ENCODE peak calls at places on chromosomes 5 and 9, in six cellular contexts. One of them, this sample, is unnamed. For H3K36me3 and H3K4me1, the result is how much of the 10 kb centered on the place peaks cover.

GRCh38 chr5:123819401-123819800 is 307.4 kb downstream of the CSNK1G3 start:
- DNase-seq in iPS DF 6.9: no peak
- DNase-seq in ovary: no peak
- DNase-seq in stomach: no peak
- DNase-seq in heart right ventricle: no peak
- DNase-seq in adrenal gland: no peak
- DNase-seq in this sample: no peak

GRCh38 chr9:110048976-110049698 is 158.8 kb downstream of the C9orf152 start:
- DNase-seq in iPS DF 6.9: no peak
- DNase-seq in ovary: no peak
- DNase-seq in stomach: no peak
- DNase-seq in heart right ventricle: no peak
- DNase-seq in adrenal gland: no peak
- DNase-seq in this sample: no peak

GRCh38 chr5:91109634-91110033 is 273.5 kb downstream of the ARRDC3 start:
- DNase-seq in iPS DF 6.9: no peak
- DNase-seq in ovary: no peak
- DNase-seq in stomach: no peak
- DNase-seq in heart right ventricle: no peak
- DNase-seq in adrenal gland: no peak
- DNase-seq in this sample: no peak

GRCh38 chr9:72471096-72471495 is 50.3 kb upstream of the TMC1 start:
- DNase-seq in iPS DF 6.9: no peak
- DNase-seq in ovary: no peak
- DNase-seq in stomach: no peak
- DNase-seq in heart right ventricle: no peak
- DNase-seq in adrenal gland: no peak
- DNase-seq in this sample: no peak

GRCh38 chr5:32017638-32018429 is 156.3 kb downstream of the GOLPH3 start:
- DNase-seq in iPS DF 6.9: no peak
- DNase-seq in ovary: no peak
- DNase-seq in stomach: no peak
- DNase-seq in heart right ventricle: peak
- DNase-seq in adrenal gland: no peak
- DNase-seq in this sample: no peak

GRCh38 chr5:34676409-34676808 is 20.3 kb downstream of the RAI14 start:
- DNase-seq in iPS DF 6.9: no peak
- DNase-seq in ovary: no peak
- DNase-seq in stomach: no peak
- DNase-seq in heart right ventricle: no peak
- DNase-seq in adrenal gland: peak
- DNase-seq in this sample: no peak

GRCh38 chr5:394671-395155 is 48.3 kb upstream of the EXOC3 start:
- DNase-seq in iPS DF 6.9: no peak
- DNase-seq in ovary: no peak
- DNase-seq in stomach: no peak
- DNase-seq in heart right ventricle: no peak
- DNase-seq in adrenal gland: no peak
- DNase-seq in this sample: no peak

GRCh38 chr9:79362100-79363081 is 209.4 kb upstream of the TLE4 start:
- DNase-seq in iPS DF 6.9: peak
- DNase-seq in ovary: no peak
- DNase-seq in stomach: no peak
- DNase-seq in heart right ventricle: no peak
- DNase-seq in adrenal gland: no peak
- DNase-seq in this sample: no peak

GRCh38 chr5:89584339-89584956 is 701.5 kb upstream of the MEF2C start:
- DNase-seq in iPS DF 6.9: no peak
- DNase-seq in ovary: no peak
- DNase-seq in stomach: no peak
- DNase-seq in heart right ventricle: no peak
- DNase-seq in adrenal gland: no peak
- DNase-seq in this sample: no peak

GRCh38 chr9:130451509-130452388 is 7.0 kb downstream of the ASS1 start:
- DNase-seq in iPS DF 6.9: no peak
- DNase-seq in ovary: peak
- DNase-seq in stomach: peak
- DNase-seq in heart right ventricle: peak
- DNase-seq in adrenal gland: peak
- DNase-seq in this sample: peak

GRCh38 chr9:137147793-137148160 is 8.8 kb downstream of the GRIN1 start:
- DNase-seq in iPS DF 6.9: no peak
- DNase-seq in ovary: no peak
- DNase-seq in stomach: no peak
- DNase-seq in heart right ventricle: no peak
- DNase-seq in adrenal gland: no peak
- DNase-seq in this sample: no peak

GRCh38 chr9:91421022-91421765 is 2.4 kb downstream of the NFIL3 start:
- DNase-seq in iPS DF 6.9: no peak
- DNase-seq in ovary: peak
- DNase-seq in stomach: no peak
- DNase-seq in heart right ventricle: peak
- DNase-seq in adrenal gland: peak
- DNase-seq in this sample: peak

GRCh38 chr5:11590475-11590874 is 313.8 kb downstream of the CTNND2 start:
- DNase-seq in iPS DF 6.9: no peak
- DNase-seq in ovary: no peak
- DNase-seq in stomach: no peak
- DNase-seq in heart right ventricle: no peak
- DNase-seq in adrenal gland: no peak
- DNase-seq in this sample: no peak

GRCh38 chr9:114434878-114435311 is 47.1 kb upstream of the AKNA start:
- DNase-seq in iPS DF 6.9: peak
- DNase-seq in ovary: peak
- DNase-seq in stomach: no peak
- DNase-seq in heart right ventricle: no peak
- DNase-seq in adrenal gland: no peak
- DNase-seq in this sample: no peak

GRCh38 chr5:150349681-150350275 is 7.7 kb upstream of the TCOF1 start:
- DNase-seq in iPS DF 6.9: no peak
- DNase-seq in ovary: no peak
- DNase-seq in stomach: no peak
- DNase-seq in heart right ventricle: no peak
- DNase-seq in adrenal gland: no peak
- DNase-seq in this sample: no peak

GRCh38 chr5:10235350-10235749 is 14.3 kb downstream of the ATPSCKMT start:
- DNase-seq in iPS DF 6.9: no peak
- DNase-seq in ovary: no peak
- DNase-seq in stomach: no peak
- DNase-seq in heart right ventricle: no peak
- DNase-seq in adrenal gland: no peak
- DNase-seq in this sample: no peak

GRCh38 chr5:113382736-113383135 is 52.1 kb downstream of the TSSK1B start:
- DNase-seq in iPS DF 6.9: no peak
- DNase-seq in ovary: no peak
- DNase-seq in stomach: no peak
- DNase-seq in heart right ventricle: no peak
- DNase-seq in adrenal gland: no peak
- DNase-seq in this sample: no peak

GRCh38 chr5:164487939-164488338 is 982.5 kb downstream of the MAT2B start:
- DNase-seq in iPS DF 6.9: no peak
- DNase-seq in ovary: no peak
- DNase-seq in stomach: no peak
- DNase-seq in heart right ventricle: no peak
- DNase-seq in adrenal gland: no peak
- DNase-seq in this sample: no peak

GRCh38 chr9:98610711-98611110 is 98.0 kb downstream of the GABBR2 start:
- DNase-seq in iPS DF 6.9: no peak
- DNase-seq in ovary: no peak
- DNase-seq in stomach: no peak
- DNase-seq in heart right ventricle: no peak
- DNase-seq in adrenal gland: no peak
- DNase-seq in this sample: no peak

GRCh38 chr5:103927739-103928138 is 365.1 kb upstream of the NUDT12 start:
- DNase-seq in iPS DF 6.9: no peak
- DNase-seq in ovary: no peak
- DNase-seq in stomach: no peak
- DNase-seq in heart right ventricle: no peak
- DNase-seq in adrenal gland: no peak
- DNase-seq in this sample: no peak

GRCh38 chr5:17037751-17038150 is 101.7 kb upstream of the MYO10 start:
- DNase-seq in iPS DF 6.9: no peak
- DNase-seq in ovary: no peak
- DNase-seq in stomach: no peak
- DNase-seq in heart right ventricle: no peak
- DNase-seq in adrenal gland: no peak
- DNase-seq in this sample: no peak

GRCh38 chr5:53422539-53422938 is 57.9 kb upstream of the FST start:
- DNase-seq in iPS DF 6.9: no peak
- DNase-seq in ovary: no peak
- DNase-seq in stomach: no peak
- DNase-seq in heart right ventricle: no peak
- DNase-seq in adrenal gland: no peak
- DNase-seq in this sample: no peak

GRCh38 chr9:87670572-87671264 is 55.2 kb upstream of the CTSL start:
- DNase-seq in iPS DF 6.9: no peak
- DNase-seq in ovary: no peak
- DNase-seq in stomach: no peak
- DNase-seq in heart right ventricle: no peak
- DNase-seq in adrenal gland: no peak
- DNase-seq in this sample: no peak

GRCh38 chr9:38162332-38162985 is 93.4 kb upstream of the SHB start:
- DNase-seq in iPS DF 6.9: no peak
- DNase-seq in ovary: no peak
- DNase-seq in stomach: no peak
- DNase-seq in heart right ventricle: no peak
- DNase-seq in adrenal gland: no peak
- DNase-seq in this sample: no peak

GRCh38 chr5:60026174-60026573 is 132.6 kb upstream of the PDE4D start:
- DNase-seq in iPS DF 6.9: no peak
- DNase-seq in ovary: no peak
- DNase-seq in stomach: no peak
- DNase-seq in heart right ventricle: no peak
- DNase-seq in adrenal gland: no peak
- DNase-seq in this sample: no peak

GRCh38 chr9:136685216-136685615 is 2.0 kb downstream of the AGPAT2 start:
- DNase-seq in iPS DF 6.9: no peak
- DNase-seq in ovary: no peak
- DNase-seq in stomach: no peak
- DNase-seq in heart right ventricle: no peak
- DNase-seq in adrenal gland: no peak
- DNase-seq in this sample: no peak

GRCh38 chr5:161544350-161544765 is 2.2 kb downstream of the GABRB2 start:
- DNase-seq in iPS DF 6.9: no peak
- DNase-seq in ovary: no peak
- DNase-seq in stomach: no peak
- DNase-seq in heart right ventricle: no peak
- DNase-seq in adrenal gland: peak
- DNase-seq in this sample: peak
- H3K36me3 ChIP-seq in iPS DF 6.9: under half
- H3K36me3 ChIP-seq in ovary: under half
- H3K36me3 ChIP-seq in stomach: under half
- H3K36me3 ChIP-seq in heart right ventricle: under half
- H3K36me3 ChIP-seq in adrenal gland: under half
- H3K36me3 ChIP-seq in this sample: under half

GRCh38 chr5:132268698-132269551 is 11.4 kb downstream of the PDLIM4 start:
- DNase-seq in iPS DF 6.9: no peak
- DNase-seq in ovary: no peak
- DNase-seq in stomach: no peak
- DNase-seq in heart right ventricle: peak
- DNase-seq in adrenal gland: peak
- DNase-seq in this sample: no peak

GRCh38 chr5:132267931-132268501 is 10.5 kb downstream of the PDLIM4 start:
- DNase-seq in iPS DF 6.9: no peak
- DNase-seq in ovary: no peak
- DNase-seq in stomach: no peak
- DNase-seq in heart right ventricle: peak
- DNase-seq in adrenal gland: peak
- DNase-seq in this sample: no peak

GRCh38 chr5:132266031-132266835 is 8.7 kb downstream of the PDLIM4 start:
- DNase-seq in iPS DF 6.9: no peak
- DNase-seq in ovary: no peak
- DNase-seq in stomach: no peak
- DNase-seq in heart right ventricle: no peak
- DNase-seq in adrenal gland: peak
- DNase-seq in this sample: no peak

GRCh38 chr5:132266836-132267160 is 9.3 kb downstream of the PDLIM4 start:
- DNase-seq in iPS DF 6.9: no peak
- DNase-seq in ovary: no peak
- DNase-seq in stomach: no peak
- DNase-seq in heart right ventricle: no peak
- DNase-seq in adrenal gland: peak
- DNase-seq in this sample: no peak

DNA sequence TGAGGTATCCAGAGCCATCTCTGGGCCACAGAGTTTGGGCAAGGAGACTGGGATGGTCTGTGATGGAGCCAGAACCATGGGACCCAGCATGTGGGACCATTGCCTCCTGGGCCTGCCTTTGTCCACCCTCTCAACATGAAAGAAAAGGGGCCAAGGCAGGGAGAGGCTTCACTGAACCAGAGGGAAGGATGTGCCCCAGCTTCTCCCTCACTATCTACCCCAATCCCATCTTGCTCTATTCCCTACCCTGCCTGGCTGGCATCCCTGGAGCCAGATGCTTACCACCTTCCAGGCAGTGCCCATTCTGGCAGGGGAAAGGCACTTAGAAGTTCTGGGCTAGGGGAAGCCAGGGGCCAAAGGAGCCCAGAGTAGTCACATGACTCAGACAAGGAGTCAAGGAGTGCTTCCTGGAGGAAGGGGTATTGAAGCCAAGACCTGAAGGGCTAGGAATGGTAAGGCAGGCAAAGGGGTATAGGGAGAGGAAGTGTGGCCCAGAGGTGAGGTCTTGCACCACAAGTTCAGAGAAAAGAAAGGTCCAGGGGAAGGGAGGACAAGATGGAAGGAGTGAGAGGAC is 9.8 kb downstream of the PDLIM4 start:
- DNase-seq in iPS DF 6.9: no peak
- DNase-seq in ovary: no peak
- DNase-seq in stomach: no peak
- DNase-seq in heart right ventricle: peak
- DNase-seq in adrenal gland: peak
- DNase-seq in this sample: no peak
- H3K4me1 ChIP-seq in iPS DF 6.9: under half
- H3K4me1 ChIP-seq in ovary: under half
- H3K4me1 ChIP-seq in stomach: half or more
- H3K4me1 ChIP-seq in heart right ventricle: under half
- H3K4me1 ChIP-seq in adrenal gland: under half
- H3K4me1 ChIP-seq in this sample: under half

DNA sequence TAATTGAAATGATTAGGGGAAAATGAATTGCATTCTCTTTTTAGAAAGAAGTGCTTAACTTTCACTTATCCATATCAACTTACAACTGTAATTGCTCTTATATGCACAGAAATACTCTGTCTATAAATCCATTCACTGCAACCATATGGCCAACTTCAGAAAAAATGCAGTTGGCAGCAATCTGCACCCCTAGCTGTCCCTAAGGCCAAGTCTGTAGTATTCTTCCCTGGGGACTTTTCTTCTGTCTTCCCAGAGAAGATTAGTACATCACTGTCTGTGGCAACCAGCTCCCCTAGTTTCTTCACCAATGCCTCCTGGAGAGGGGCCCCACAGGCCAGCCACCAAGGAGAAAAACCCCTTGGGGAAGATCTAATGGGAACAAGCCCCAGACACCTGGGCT is 45.4 kb downstream of the ABCA1 start:
- DNase-seq in iPS DF 6.9: no peak
- DNase-seq in ovary: no peak
- DNase-seq in stomach: no peak
- DNase-seq in heart right ventricle: no peak
- DNase-seq in adrenal gland: no peak
- DNase-seq in this sample: no peak
- H3K36me3 ChIP-seq in iPS DF 6.9: under half
- H3K36me3 ChIP-seq in ovary: under half
- H3K36me3 ChIP-seq in stomach: half or more
- H3K36me3 ChIP-seq in heart right ventricle: under half
- H3K36me3 ChIP-seq in adrenal gland: under half
- H3K36me3 ChIP-seq in this sample: under half

GRCh38 chr9:23858234-23858633 is 32.2 kb upstream of the ELAVL2 start:
- DNase-seq in iPS DF 6.9: no peak
- DNase-seq in ovary: no peak
- DNase-seq in stomach: no peak
- DNase-seq in heart right ventricle: no peak
- DNase-seq in adrenal gland: no peak
- DNase-seq in this sample: no peak
- H3K4me1 ChIP-seq in iPS DF 6.9: under half
- H3K4me1 ChIP-seq in ovary: under half
- H3K4me1 ChIP-seq in stomach: under half
- H3K4me1 ChIP-seq in heart right ventricle: under half
- H3K4me1 ChIP-seq in adrenal gland: under half
- H3K4me1 ChIP-seq in this sample: under half

This sample was measured in transverse colon.